ENCODE peak calls at places on chromosomes 16 and 17, in five cellular contexts. M, E, N, R and V are unnamed samples.

GRCh38 chr16:88874938-88875599 is 8.6 kb upstream of the PABPN1L start:
- DNase-seq in M (no peak), E (no peak), N (no peak), R (no peak), V (no peak)

GRCh38 chr17:76053230-76054111 is 18.8 kb downstream of the SRP68 start:
- DNase-seq in M (no peak), E (peak; percentile 94), N (no peak), R (peak; percentile 64), V (peak; percentile 67)

GRCh38 chr17:9529033-9529748 is 46.4 kb downstream of the STX8 start:
- DNase-seq in M (no peak), E (peak; percentile 39), N (no peak), R (peak; percentile 53), V (peak; percentile 9)

GRCh38 chr16:71895679-71896385 is 501 bp downstream of the IST1 start:
- DNase-seq in M (peak; percentile 57), E (peak; percentile 52), N (no peak), R (peak; percentile 55), V (peak; percentile 30)

GRCh38 chr17:68222586-68222985 is 25.3 kb upstream of the AMZ2 start:
- DNase-seq in M (no peak), E (peak; percentile 9), N (no peak), R (no peak), V (no peak)

GRCh38 chr17:57707892-57708291 is 37.2 kb downstream of the CCDC182 start:
- DNase-seq in M (peak; percentile 59), E (no peak), N (peak; percentile 60), R (no peak), V (no peak)

GRCh38 chr16:27463741-27464662 is 62.0 kb downstream of the IL21R start:
- DNase-seq in M (no peak), E (no peak), N (no peak), R (no peak), V (peak; percentile 85)

GRCh38 chr16:8887952-8888560 is 5.9 kb downstream of the LITAFD start:
- DNase-seq in M (no peak), E (peak; percentile 34), N (no peak), R (peak; percentile 33), V (no peak)

GRCh38 chr17:66637491-66637890 is 197.4 kb upstream of the CACNG5 start:
- DNase-seq in M (no peak), E (peak; percentile 83), N (no peak), R (no peak), V (no peak)

GRCh38 chr16:50245417-50246298 is 20.7 kb upstream of the ADCY7 start:
- DNase-seq in M (peak; percentile 72), E (peak; percentile 92), N (no peak), R (peak; percentile 78), V (peak; percentile 92)

GRCh38 chr16:29698042-29698441 is 19.1 kb downstream of the QPRT start:
- DNase-seq in M (no peak), E (no peak), N (no peak), R (no peak), V (no peak)

GRCh38 chr17:49787932-49788442 is 494 bp upstream of the KAT7 start:
- DNase-seq in M (peak; percentile 15), E (peak; percentile 14), N (peak; percentile 52), R (no peak), V (peak; percentile 26)

GRCh38 chr16:63922563-63922962 is 1199.3 kb downstream of the CDH11 start:
- DNase-seq in M (no peak), E (no peak), N (no peak), R (no peak), V (no peak)

GRCh38 chr16:61948414-61948813 is 87.8 kb downstream of the CDH8 start:
- DNase-seq in M (no peak), E (no peak), N (no peak), R (no peak), V (no peak)

GRCh38 chr16:61946019-61946418 is 90.2 kb downstream of the CDH8 start:
- DNase-seq in M (no peak), E (no peak), N (no peak), R (no peak), V (no peak)
- TF ChIP-seq CTCF in M (no peak), E (no peak), N (peak; percentile 42), R (no peak), V (no peak)

GRCh38 chr17:27386206-27387075 is 69.8 kb upstream of the KSR1 start:
- DNase-seq in M (no peak), E (no peak), N (no peak), R (no peak), V (no peak)

GRCh38 chr17:27385626-27386025 is 70.6 kb upstream of the KSR1 start:
- DNase-seq in M (no peak), E (no peak), N (no peak), R (no peak), V (no peak)

GRCh38 chr17:27382025-27382424 is 74.2 kb upstream of the KSR1 start:
- DNase-seq in M (no peak), E (no peak), N (no peak), R (no peak), V (no peak)

GRCh38 chr17:27384721-27385120 is 71.5 kb upstream of the KSR1 start:
- DNase-seq in M (no peak), E (no peak), N (no peak), R (peak; percentile 69), V (no peak)

DNA sequence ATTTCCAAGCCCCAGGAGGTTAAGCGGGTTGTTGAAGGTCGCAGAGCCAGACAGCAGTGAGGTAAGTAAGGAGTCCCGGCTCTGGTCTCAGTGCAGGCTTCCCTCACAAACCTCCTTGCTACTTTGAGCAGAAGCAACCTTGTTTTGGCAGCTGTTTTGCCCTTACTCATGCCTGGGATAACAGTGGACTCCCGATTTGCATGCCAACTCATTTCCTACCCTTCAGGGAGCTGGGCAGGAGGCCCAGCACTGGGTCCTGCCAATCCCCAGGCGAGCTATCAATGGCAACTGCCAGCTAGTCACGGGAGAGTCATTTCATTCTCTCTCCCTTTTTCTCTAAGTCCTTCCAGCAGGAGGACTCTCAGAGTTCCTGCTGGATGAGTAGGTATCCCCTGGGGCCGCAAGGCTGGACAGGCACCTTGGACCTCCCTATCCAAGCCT is 72.0 kb upstream of the KSR1 start:
- DNase-seq in M (no peak), E (peak; percentile 97), N (no peak), R (peak; percentile 99), V (no peak)
- TF ChIP-seq CTCF in M (no peak), E (peak; percentile 13), N (no peak), R (peak; percentile 37), V (no peak)

DNA sequence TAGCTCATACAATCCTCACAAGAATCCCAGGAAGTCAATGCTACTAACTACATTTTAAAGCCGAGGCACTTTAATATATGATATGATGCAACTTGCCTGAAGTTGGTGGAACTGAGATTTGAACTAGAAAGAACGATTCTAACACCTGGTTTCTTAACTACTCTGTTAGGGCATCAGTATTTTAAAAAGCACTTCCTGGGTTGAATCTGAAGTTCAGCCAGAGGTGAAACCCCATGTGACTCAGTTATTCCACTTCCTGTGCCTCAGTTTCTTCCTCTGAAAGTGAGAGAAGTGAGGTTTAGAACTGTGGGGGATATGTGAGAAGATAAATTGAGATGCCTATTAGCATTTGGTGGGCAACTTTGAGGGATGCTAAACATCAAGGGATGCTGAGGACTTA is 129.4 kb upstream of the ANKFN1 start:
- DNase-seq in M (no peak), E (no peak), N (no peak), R (no peak), V (peak; percentile 47)
- TF ChIP-seq CTCF in M (no peak), E (no peak), N (no peak), R (no peak), V (no peak)

DNA sequence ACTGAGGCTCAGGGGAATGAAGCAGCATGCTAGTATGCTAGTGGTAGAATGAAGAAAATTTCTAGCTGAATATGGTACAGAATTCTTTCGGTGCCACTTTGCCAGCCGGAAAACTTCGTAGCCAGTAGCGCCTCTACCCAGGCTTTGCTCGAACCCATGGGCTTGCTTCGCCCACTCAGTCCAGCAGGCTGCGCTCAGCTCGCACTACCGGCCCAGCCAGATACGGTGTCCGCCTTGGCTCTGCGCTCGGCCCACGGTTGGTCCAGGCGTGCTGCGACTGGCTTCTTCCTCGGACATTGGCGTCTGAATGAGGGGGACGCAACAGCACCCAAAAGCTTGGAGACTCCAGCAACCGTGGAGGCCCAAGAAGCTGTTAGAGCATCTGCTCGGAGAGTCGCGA is 372.5 kb upstream of the CDH8 start:
- DNase-seq in M (peak; percentile 13), E (no peak), N (peak; percentile 84), R (no peak), V (no peak)
- TF ChIP-seq CTCF in M (peak; percentile 7), E (no peak), N (peak; percentile 93), R (no peak), V (no peak)

GRCh38 chr16:20954574-20954973 is 54.0 kb downstream of the LYRM1 start:
- DNase-seq in M (no peak), E (no peak), N (no peak), R (no peak), V (no peak)

GRCh38 chr16:20956319-20956718 is 55.7 kb downstream of the LYRM1 start:
- DNase-seq in M (no peak), E (no peak), N (no peak), R (peak; percentile 37), V (no peak)

GRCh38 chr16:20960899-20961298 is 60.3 kb downstream of the LYRM1 start:
- DNase-seq in M (no peak), E (no peak), N (no peak), R (no peak), V (no peak)

GRCh38 chr16:20952144-20952797 is 51.7 kb downstream of the LYRM1 start:
- DNase-seq in M (no peak), E (peak; percentile 84), N (no peak), R (no peak), V (no peak)

DNA sequence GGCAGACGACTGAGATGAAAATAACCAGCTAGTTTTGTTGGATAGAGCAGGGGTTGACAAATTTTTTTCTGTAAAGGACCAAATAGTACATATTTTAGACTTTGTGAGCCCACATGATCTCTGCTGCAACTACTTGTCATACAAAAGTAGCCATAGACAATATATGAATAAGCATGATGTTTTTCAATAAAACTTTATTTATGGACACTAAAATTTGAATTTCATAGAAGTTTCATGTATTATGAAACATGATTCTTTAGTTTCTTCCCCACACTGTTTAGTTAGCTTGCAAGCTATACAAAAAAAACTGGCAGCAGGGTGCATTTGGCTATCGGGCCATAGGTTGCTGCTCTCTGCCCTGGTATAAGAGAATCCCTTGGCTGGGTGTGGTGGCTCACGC is 56.6 kb downstream of the LYRM1 start:
- DNase-seq in M (no peak), E (no peak), N (no peak), R (no peak), V (no peak)
- TF ChIP-seq CTCF in M (no peak), E (no peak), N (no peak), R (no peak), V (no peak)

DNA sequence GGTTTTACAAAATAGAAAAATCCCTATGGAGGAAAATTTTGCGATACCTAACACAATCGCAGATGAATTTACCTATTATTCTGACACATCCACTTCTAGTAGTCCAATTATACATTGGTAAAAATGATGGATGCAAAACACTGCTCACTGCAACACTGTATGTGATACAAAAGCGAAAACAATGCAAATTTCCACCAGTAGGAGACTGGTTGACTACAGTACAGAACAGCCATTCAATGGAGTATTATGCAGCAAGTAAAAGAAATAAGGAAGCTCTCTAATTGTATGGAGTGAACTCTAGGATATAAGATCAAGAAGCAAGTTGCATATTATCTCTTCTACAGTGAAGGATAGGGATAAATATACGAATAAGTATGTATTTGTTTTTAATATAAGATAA is 48.5 kb downstream of the SETD6 start:
- DNase-seq in M (no peak), E (no peak), N (no peak), R (no peak), V (no peak)
- TF ChIP-seq CTCF in M (no peak), E (peak; percentile 18), N (no peak), R (peak; percentile 8), V (no peak)